ENCODE peak calls at places on chromosomes 4 and X, in five cellular contexts. P is stimulated activated naive CD8-positive, alpha-beta T cell treated with anti-CD3 and anti-CD28 coated beads, Interleukin-15, Interleukin-2, amounts not matched to agents 100 U/mL and 50 U/mL, for 24 hours; L is kidney tubule cell; E is effector CD4-positive, alpha-beta T cell; V is H9. O is an unnamed sample.

GRCh38 chrX:12947545-12948235 is 27.2 kb upstream of the TMSB4X start:
- DNase-seq in P (no peak), L (no peak), E (no peak), V (no peak), O (no peak)

GRCh38 chrX:139600105-139600504 is 69.6 kb downstream of the F9 start:
- DNase-seq in P (no peak), L (no peak), E (no peak), V (no peak), O (no peak)

GRCh38 chr4:176153124-176153523 is 42.3 kb downstream of the SPATA4 start:
- DNase-seq in P (no peak), L (no peak), E (no peak), V (no peak), O (peak)

GRCh38 chrX:64342811-64343210 is 52.4 kb downstream of the MTMR8 start:
- DNase-seq in P (no peak), L (no peak), E (no peak), V (no peak), O (no peak)

GRCh38 chrX:74422576-74423288 is 1.4 kb downstream of the SLC16A2 start:
- DNase-seq in P (peak), L (peak), E (no peak), V (peak), O (peak)

GRCh38 chrX:10365532-10366265 is 208.9 kb downstream of the CLCN4 start:
- DNase-seq in P (no peak), L (no peak), E (no peak), V (no peak), O (no peak)

GRCh38 chr4:70895846-70896435 is 6.2 kb upstream of the MOB1B start:
- DNase-seq in P (no peak), L (peak), E (no peak), V (no peak), O (no peak)

GRCh38 chr4:69497081-69497480 is 1.4 kb upstream of the UGT2B4 start:
- DNase-seq in P (no peak), L (peak), E (no peak), V (no peak), O (no peak)

GRCh38 chr4:17094811-17095210 is 196.4 kb upstream of the LDB2 start:
- DNase-seq in P (no peak), L (no peak), E (no peak), V (no peak), O (no peak)

GRCh38 chrX:111133389-111133788 is 37.4 kb downstream of the PAK3 start:
- DNase-seq in P (no peak), L (peak), E (no peak), V (no peak), O (no peak)

GRCh38 chr4:15466596-15466995 is 3.1 kb upstream of the CC2D2A start:
- DNase-seq in P (no peak), L (no peak), E (no peak), V (no peak), O (no peak)

GRCh38 chr4:153063490-153063889 is 127.4 kb downstream of the FHDC1 start:
- DNase-seq in P (no peak), L (peak), E (no peak), V (no peak), O (no peak)

GRCh38 chr4:6019316-6020263 is 1.4 kb upstream of the C4orf50 start:
- DNase-seq in P (peak), L (peak), E (no peak), V (peak), O (peak)

GRCh38 chrX:149638860-149639259 is 7.3 kb upstream of the TMEM185A start:
- DNase-seq in P (no peak), L (peak), E (no peak), V (no peak), O (no peak)

GRCh38 chr4:85595098-85595775 is 120.3 kb downstream of the ARHGAP24 start:
- DNase-seq in P (no peak), L (no peak), E (no peak), V (no peak), O (no peak)

GRCh38 chr4:101160792-101161592 is 186.3 kb downstream of the PPP3CA start:
- DNase-seq in P (no peak), L (no peak), E (no peak), V (no peak), O (no peak)

GRCh38 chrX:134659761-134660160 is 1.5 kb upstream of the PLAC1 start:
- DNase-seq in P (no peak), L (no peak), E (no peak), V (no peak), O (no peak)

GRCh38 chr4:3340038-3340702 is 47.3 kb downstream of the RGS12 start:
- DNase-seq in P (no peak), L (no peak), E (no peak), V (no peak), O (no peak)

GRCh38 chr4:1177274-1178141 is 5.1 kb upstream of the SPON2 start:
- DNase-seq in P (peak), L (peak), E (no peak), V (no peak), O (no peak)

GRCh38 chr4:86971355-86971683 is 36.5 kb downstream of the AFF1 start:
- DNase-seq in P (no peak), L (no peak), E (no peak), V (no peak), O (no peak)

GRCh38 chr4:8008391-8008790 is 68.7 kb upstream of the AFAP1 start:
- DNase-seq in P (no peak), L (no peak), E (no peak), V (no peak), O (no peak)

GRCh38 chr4:149719806-149720205 is 95.8 kb downstream of the IQCM start:
- DNase-seq in P (no peak), L (no peak), E (no peak), V (no peak), O (no peak)

GRCh38 chr4:38075370-38076152 is 115.4 kb downstream of the PTTG2 start:
- DNase-seq in P (no peak), L (no peak), E (no peak), V (no peak), O (no peak)

GRCh38 chr4:172887959-172888358 is 280.7 kb upstream of the GALNT7 start:
- DNase-seq in P (no peak), L (no peak), E (no peak), V (no peak), O (no peak)

GRCh38 chr4:78659264-78659663 is 107.7 kb downstream of the ANXA3 start:
- DNase-seq in P (no peak), L (no peak), E (no peak), V (no peak), O (no peak)